ENCODE peak calls at places on chromosomes 5 and 9, in eight cellular contexts. J, C, H, R, W, Q, K and O are unnamed samples.
A peak's percentile ranks its signal among the peaks of the same experiment; 100 is the strongest.

GRCh38 chr5:3597002-3597726 is 1.5 kb downstream of the IRX1 start:
- DNase-seq in J (no peak), C (no peak), H (no peak), R (no peak), W (no peak), Q (no peak), K (no peak), O (no peak)

GRCh38 chr5:112762113-112762810 is 24.6 kb downstream of the APC start:
- DNase-seq in J (no peak), C (no peak), H (no peak), R (no peak), W (no peak), Q (no peak), K (no peak), O (no peak)

GRCh38 chr5:139764250-139764791 is 31.3 kb upstream of the PSD2 start:
- DNase-seq in J (no peak), C (no peak), H (no peak), R (no peak), W (peak; percentile 42), Q (no peak), K (no peak), O (no peak)

GRCh38 chr5:59506285-59506877 is 387.1 kb downstream of the PDE4D start:
- DNase-seq in J (no peak), C (peak; percentile 3), H (no peak), R (no peak), W (no peak), Q (no peak), K (peak; percentile 7), O (no peak)

GRCh38 chr5:82031220-82032119 is 59.6 kb downstream of the ATG10 start:
- DNase-seq in J (no peak), C (no peak), H (no peak), R (no peak), W (no peak), Q (no peak), K (no peak), O (no peak)

GRCh38 chr5:96702503-96703383 is 40.6 kb downstream of the CAST start:
- DNase-seq in J (peak; percentile 90), C (peak; percentile 86), H (peak; percentile 61), R (peak; percentile 87), W (peak; percentile 98), Q (peak; percentile 74), K (peak; percentile 92), O (peak; percentile 82)

GRCh38 chr5:150254363-150255154 is 35.0 kb downstream of the CAMK2A start:
- DNase-seq in J (no peak), C (no peak), H (no peak), R (no peak), W (no peak), Q (no peak), K (peak; percentile 71), O (no peak)

GRCh38 chr9:121686930-121687541 is 35.6 kb downstream of the DAB2IP start:
- DNase-seq in J (no peak), C (no peak), H (no peak), R (peak; percentile 25), W (peak; percentile 85), Q (peak; percentile 82), K (peak; percentile 74), O (no peak)

GRCh38 chr9:77438653-77439052 is 209.5 kb downstream of the GNA14 start:
- DNase-seq in J (no peak), C (no peak), H (no peak), R (no peak), W (no peak), Q (no peak), K (no peak), O (no peak)

GRCh38 chr9:8895498-8896224 is 1096.1 kb upstream of the DMAC1 start:
- DNase-seq in J (no peak), C (no peak), H (no peak), R (no peak), W (no peak), Q (peak; percentile 8), K (peak; percentile 77), O (no peak)

GRCh38 chr5:121962347-121962670 is 534 bp downstream of the SRFBP1 start:
- DNase-seq in J (no peak), C (no peak), H (no peak), R (no peak), W (no peak), Q (peak; percentile 16), K (no peak), O (no peak)

GRCh38 chr5:80479713-80480112 is 8.2 kb upstream of the FAM151B start:
- DNase-seq in J (no peak), C (no peak), H (no peak), R (no peak), W (no peak), Q (no peak), K (no peak), O (no peak)

GRCh38 chr9:137280478-137281344 is 3.2 kb downstream of the TOR4A start:
- DNase-seq in J (no peak), C (no peak), H (no peak), R (no peak), W (no peak), Q (peak; percentile 67), K (peak; percentile 55), O (peak; percentile 29)

GRCh38 chr9:129887210-129888084 is 52.2 kb downstream of the USP20 start:
- DNase-seq in J (no peak), C (no peak), H (no peak), R (peak; percentile 71), W (no peak), Q (no peak), K (no peak), O (no peak)

GRCh38 chr5:96031811-96032261 is 70.2 kb upstream of the ELL2 start:
- DNase-seq in J (peak; percentile 94), C (no peak), H (no peak), R (no peak), W (no peak), Q (no peak), K (no peak), O (no peak)

GRCh38 chr9:130446111-130446861 is 1.5 kb downstream of the ASS1 start:
- DNase-seq in J (no peak), C (peak; percentile 92), H (no peak), R (no peak), W (peak; percentile 94), Q (no peak), K (peak; percentile 85), O (peak; percentile 66)

GRCh38 chr5:145244788-145245187 is 590.4 kb downstream of the PRELID2 start:
- DNase-seq in J (peak; percentile 36), C (no peak), H (no peak), R (no peak), W (no peak), Q (no peak), K (no peak), O (no peak)

GRCh38 chr5:57405984-57406383 is 76.6 kb downstream of the ACTBL2 start:
- DNase-seq in J (no peak), C (no peak), H (no peak), R (no peak), W (no peak), Q (no peak), K (no peak), O (no peak)